ENCODE peak calls at places on chromosomes 13 and 19, in five cellular contexts. T is endothelial cell, E is NCI-H2171 treated with DMSO at 0.1 percent for 48 hours, Y is amniotic stem cell, J is Kasumi-1. Z is an unnamed sample.

GRCh38 chr13:23796546-23796945 is 92.7 kb downstream of the MIPEP start:
- DNase-seq in Y (no peak), J (no peak), E (peak; percentile 88), T (no peak), Z (no peak)

GRCh38 chr19:33143897-33144405 is 12.0 kb downstream of the WDR88 start:
- DNase-seq in J (peak; percentile 76), Y (no peak), T (peak; percentile 69), E (peak; percentile 56), Z (peak; percentile 50)

GRCh38 chr13:47708386-47708785 is 292.7 kb downstream of the SUCLA2 start:
- DNase-seq in Y (no peak), J (no peak), T (no peak), E (no peak), Z (no peak)

GRCh38 chr19:51714848-51715247 is 8.9 kb downstream of the HAS1 start:
- DNase-seq in Y (no peak), T (no peak), J (peak; percentile 4), E (no peak), Z (no peak)

GRCh38 chr13:42007844-42008243 is 40.6 kb upstream of the DGKH start:
- DNase-seq in T (no peak), E (no peak), J (no peak), Y (peak; percentile 11), Z (no peak)

GRCh38 chr13:47546265-47546962 is 454.7 kb downstream of the SUCLA2 start:
- DNase-seq in E (no peak), Y (no peak), J (no peak), T (no peak), Z (no peak)

GRCh38 chr19:16161848-16162247 is 11.5 kb downstream of the CIB3 start:
- DNase-seq in T (no peak), Y (peak; percentile 7), E (no peak), J (no peak), Z (peak; percentile 54)

GRCh38 chr13:28408235-28408848 is 86.6 kb downstream of the FLT1 start:
- DNase-seq in T (peak; percentile 80), E (no peak), Y (no peak), J (peak; percentile 29), Z (no peak)

GRCh38 chr13:43799191-43799590 is 12.4 kb upstream of the ENOX1 start:
- DNase-seq in T (no peak), Y (no peak), E (no peak), J (no peak), Z (no peak)

GRCh38 chr13:36332986-36333385 is 13.2 kb downstream of the SPART start:
- DNase-seq in J (no peak), Y (no peak), T (no peak), E (no peak), Z (no peak)

GRCh38 chr13:97348569-97349100 is 85.3 kb upstream of the RAP2A start:
- DNase-seq in T (no peak), J (no peak), E (no peak), Y (no peak), Z (no peak)

GRCh38 chr13:76672422-76672821 is 213.8 kb downstream of the KCTD12 start:
- DNase-seq in J (no peak), E (no peak), Y (no peak), T (no peak), Z (no peak)

GRCh38 chr13:32471187-32471922 is 43.4 kb upstream of the N4BP2L1 start:
- DNase-seq in E (no peak), J (no peak), T (no peak), Y (no peak), Z (no peak)

GRCh38 chr19:11673608-11674041 is 65.1 kb downstream of the ZNF823 start:
- DNase-seq in Y (peak; percentile 23), J (no peak), T (peak; percentile 47), E (no peak), Z (no peak)

GRCh38 chr19:2922987-2923386 is 21.8 kb downstream of the ZNF77 start:
- DNase-seq in J (no peak), E (peak; percentile 44), T (no peak), Y (no peak), Z (no peak)

GRCh38 chr19:12769689-12770088 is 5.7 kb downstream of the HOOK2 start:
- DNase-seq in J (no peak), T (no peak), E (no peak), Y (no peak), Z (no peak)

GRCh38 chr19:51093066-51093465 is 10.4 kb upstream of the KLK14 start:
- DNase-seq in T (no peak), J (no peak), E (no peak), Y (no peak), Z (no peak)

GRCh38 chr13:113021811-113022210 is 52.8 kb downstream of the MCF2L start:
- DNase-seq in T (no peak), J (no peak), Y (no peak), E (no peak), Z (no peak)

GRCh38 chr19:24101459-24102122 is 14.6 kb downstream of the ZNF254 start:
- DNase-seq in J (no peak), T (no peak), Y (no peak), E (no peak), Z (no peak)

GRCh38 chr19:31658993-31659896 is 310.0 kb upstream of the TSHZ3 start:
- DNase-seq in Y (no peak), T (no peak), J (no peak), E (no peak), Z (no peak)

GRCh38 chr13:31385534-31385933 is 185.8 kb downstream of the B3GLCT start:
- DNase-seq in E (no peak), T (no peak), J (no peak), Y (no peak), Z (no peak)

GRCh38 chr19:17454579-17454978 is 6.1 kb upstream of the TMEM221 start:
- DNase-seq in Y (no peak), T (no peak), J (no peak), E (peak; percentile 66), Z (no peak)

GRCh38 chr13:110651726-110652230 is 36.4 kb downstream of the NAXD start:
- DNase-seq in Y (no peak), E (no peak), J (no peak), T (no peak), Z (no peak)

GRCh38 chr13:73578251-73578875 is 519.6 kb downstream of the KLF5 start:
- DNase-seq in J (no peak), T (no peak), E (no peak), Y (no peak), Z (no peak)

GRCh38 chr13:98978280-98978679 is 416 bp upstream of the DOCK9 start:
- DNase-seq in Y (no peak), J (no peak), E (no peak), T (no peak), Z (peak; percentile 43)

GRCh38 chr13:23570099-23570926 is at the start of gene TNFRSF19:
- DNase-seq in Y (peak; percentile 11), J (no peak), T (no peak), E (peak; percentile 21), Z (no peak)

GRCh38 chr19:41531438-41532311 is 44.3 kb upstream of the CEACAM21 start:
- DNase-seq in J (peak; percentile 98), Y (no peak), E (no peak), T (peak; percentile 16), Z (no peak)

GRCh38 chr19:53019684-53020083 is 6.0 kb downstream of the ERVV-1 start:
- DNase-seq in E (no peak), T (peak; percentile 34), Y (no peak), J (no peak), Z (no peak)

GRCh38 chr19:54218960-54219661 is 3.7 kb downstream of the LILRB3 start:
- DNase-seq in E (no peak), Y (no peak), T (no peak), J (no peak), Z (no peak)

GRCh38 chr13:80083097-80083429 is 257.9 kb downstream of the SPRY2 start:
- DNase-seq in E (no peak), T (no peak), J (no peak), Y (no peak), Z (no peak)

GRCh38 chr13:49629947-49630346 is 1.6 kb downstream of the ARL11 start:
- DNase-seq in Y (no peak), T (no peak), J (no peak), E (no peak), Z (no peak)

GRCh38 chr19:17209126-17210036 is 5.8 kb upstream of the USE1 start:
- DNase-seq in E (no peak), T (peak; percentile 58), J (peak; percentile 18), Y (no peak), Z (no peak)